ENCODE peak calls at places on chromosomes 11 and 22, in eight cellular contexts. U is PC-3, A is HCT116, X is GM23248, S is GM23338, G is MM.1S, J is SK-N-SH, C is hepatocyte. R is an unnamed sample. For H3K9me2, the result is how much of the 10 kb centered on the place peaks cover.

GRCh38 chr11:120917536-120918239 is 106.2 kb upstream of the TBCEL start:
- DNase-seq in U (no peak), A (no peak), X (no peak), S (no peak), G (no peak), J (no peak), C (no peak), R (no peak)

GRCh38 chr22:47030143-47030641 is 267.7 kb downstream of the TBC1D22A start:
- DNase-seq in U (peak), A (no peak), X (peak), S (no peak), G (no peak), J (no peak), C (no peak), R (no peak)

GRCh38 chr11:129704831-129705230 is 110.8 kb upstream of the TMEM45B start:
- DNase-seq in U (no peak), A (no peak), X (no peak), S (no peak), G (no peak), J (no peak), C (no peak), R (no peak)

GRCh38 chr11:97738751-97739150 is 1282.0 kb upstream of the CNTN5 start:
- DNase-seq in U (no peak), A (no peak), X (no peak), S (no peak), G (no peak), J (no peak), C (no peak), R (no peak)

GRCh38 chr11:134538793-134539192 is 126.8 kb upstream of the B3GAT1 start:
- DNase-seq in U (no peak), A (no peak), X (no peak), S (no peak), G (no peak), J (no peak), C (no peak), R (no peak)

GRCh38 chr22:44584256-44584902 is 86.3 kb upstream of the RTL6 start:
- DNase-seq in U (no peak), A (no peak), X (no peak), S (no peak), G (no peak), J (no peak), C (no peak), R (no peak)

GRCh38 chr11:131582021-131582531 is 211.7 kb downstream of the NTM start:
- DNase-seq in U (no peak), A (no peak), X (peak), S (no peak), G (no peak), J (no peak), C (no peak), R (no peak)

GRCh38 chr11:126039485-126040271 is 23.0 kb downstream of the CDON start:
- DNase-seq in U (peak), A (no peak), X (peak), S (peak), G (no peak), J (no peak), C (no peak), R (no peak)

GRCh38 chr22:39917776-39918493 is 17.1 kb downstream of the GRAP2 start:
- DNase-seq in U (no peak), A (no peak), X (peak), S (no peak), G (no peak), J (peak), C (no peak), R (no peak)

GRCh38 chr11:1530686-1531256 is 41.3 kb downstream of the DUSP8 start:
- DNase-seq in U (no peak), A (no peak), X (no peak), S (no peak), G (no peak), J (no peak), C (no peak), R (no peak)

DNA sequence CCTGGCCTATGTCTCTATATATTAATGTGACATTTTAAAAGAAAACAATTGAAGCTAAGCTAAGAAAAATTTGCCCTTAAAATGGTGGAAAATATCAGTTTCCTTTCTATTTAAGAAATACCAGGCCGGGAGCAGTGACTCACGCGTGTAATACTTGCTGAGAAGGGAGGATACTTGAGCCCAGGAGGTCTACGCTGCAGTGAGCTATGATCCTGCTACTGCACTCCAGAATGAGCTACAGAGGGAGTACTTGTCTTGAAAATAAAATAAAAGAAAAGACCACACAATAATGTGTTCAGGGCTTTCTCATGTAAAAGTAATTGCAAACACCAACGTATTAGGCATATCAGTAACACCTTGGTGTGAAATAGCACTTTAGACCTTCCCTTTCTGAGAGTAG is 1.4 kb upstream of the PRSS23 start:
- DNase-seq in U (peak), A (no peak), X (peak), S (no peak), G (no peak), J (no peak), C (peak), R (no peak)
- TF ChIP-seq EZH2phosphoT487 in U (no peak), A (no peak), X (no peak), S (no peak), G (no peak), J (no peak), C (no peak), R (no peak)

GRCh38 chr11:78097666-78098385 is 18.2 kb upstream of the NDUFC2 start:
- DNase-seq in U (no peak), A (no peak), X (no peak), S (no peak), G (no peak), J (no peak), C (no peak), R (no peak)

GRCh38 chr11:78101073-78101472 is 21.4 kb upstream of the NDUFC2 start:
- DNase-seq in U (peak), A (no peak), X (no peak), S (no peak), G (no peak), J (no peak), C (no peak), R (no peak)

GRCh38 chr11:78100276-78101040 is 20.8 kb upstream of the NDUFC2 start:
- DNase-seq in U (no peak), A (no peak), X (no peak), S (no peak), G (no peak), J (no peak), C (no peak), R (no peak)

GRCh38 chr11:78094250-78094649 is 14.6 kb upstream of the NDUFC2 start:
- DNase-seq in U (no peak), A (no peak), X (no peak), S (no peak), G (no peak), J (no peak), C (no peak), R (no peak)

GRCh38 chr11:78099671-78100070 is 20.0 kb upstream of the NDUFC2 start:
- DNase-seq in U (no peak), A (no peak), X (no peak), S (no peak), G (no peak), J (no peak), C (no peak), R (no peak)
- H3K9me2 ChIP-seq in U (under half), A (under half), X (under half), S (under half), G (under half), J (under half), C (under half), R (under half)

GRCh38 chr11:36451045-36451444 is 59.0 kb downstream of the TRAF6 start:
- DNase-seq in U (no peak), A (no peak), X (no peak), S (no peak), G (no peak), J (no peak), C (no peak), R (no peak)

GRCh38 chr11:36451681-36452080 is 58.4 kb downstream of the TRAF6 start:
- DNase-seq in U (no peak), A (no peak), X (no peak), S (no peak), G (no peak), J (no peak), C (no peak), R (no peak)

GRCh38 chr11:36447947-36448346 is 62.1 kb downstream of the TRAF6 start:
- DNase-seq in U (peak), A (no peak), X (no peak), S (no peak), G (no peak), J (no peak), C (no peak), R (no peak)

GRCh38 chr11:36450391-36450714 is 59.7 kb downstream of the TRAF6 start:
- DNase-seq in U (no peak), A (no peak), X (no peak), S (no peak), G (no peak), J (no peak), C (no peak), R (no peak)

GRCh38 chr11:36449566-36450390 is 60.3 kb downstream of the TRAF6 start:
- DNase-seq in U (no peak), A (no peak), X (peak), S (no peak), G (no peak), J (no peak), C (no peak), R (peak)
- H3K27ac ChIP-seq in U (no peak), A (no peak), X (no peak), S (no peak), G (no peak), J (no peak), C (no peak), R (no peak)

GRCh38 chr11:96204721-96205459 is 138.1 kb downstream of the MAML2 start:
- DNase-seq in U (no peak), A (no peak), X (no peak), S (no peak), G (peak), J (no peak), C (no peak), R (no peak)
- TF ChIP-seq EZH2phosphoT487 in U (no peak), A (no peak), X (no peak), S (no peak), G (no peak), J (no peak), C (no peak), R (no peak)

GRCh38 chr11:108870373-108871020 is 205.6 kb downstream of the DDX10 start:
- DNase-seq in U (peak), A (no peak), X (peak), S (no peak), G (no peak), J (no peak), C (no peak), R (no peak)

GRCh38 chr11:108863528-108863927 is 198.7 kb downstream of the DDX10 start:
- DNase-seq in U (no peak), A (no peak), X (no peak), S (no peak), G (peak), J (no peak), C (no peak), R (no peak)

GRCh38 chr11:108871152-108871551 is 206.3 kb downstream of the DDX10 start:
- DNase-seq in U (peak), A (no peak), X (peak), S (peak), G (peak), J (peak), C (peak), R (peak)

GRCh38 chr11:108865411-108865810 is 200.5 kb downstream of the DDX10 start:
- DNase-seq in U (no peak), A (no peak), X (no peak), S (no peak), G (no peak), J (no peak), C (no peak), R (no peak)

DNA sequence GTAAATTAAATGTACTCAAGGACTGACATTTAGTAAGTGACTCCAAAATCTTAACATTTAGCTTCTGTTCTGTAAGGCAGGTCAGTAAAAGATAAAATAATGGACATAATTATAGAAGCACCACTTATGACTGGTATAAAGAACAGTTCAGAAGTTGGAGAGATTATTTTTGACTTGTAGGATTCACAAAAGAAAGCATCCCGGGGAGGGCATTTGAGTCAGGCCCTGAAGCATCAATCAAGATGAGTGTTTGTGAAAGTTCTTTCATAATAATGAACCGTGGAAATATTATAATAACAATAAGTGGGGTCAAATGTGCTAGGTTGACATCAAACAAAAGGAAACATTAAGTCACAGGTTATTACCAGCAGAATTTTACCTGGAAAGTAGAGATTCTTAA is 201.9 kb downstream of the DDX10 start:
- DNase-seq in U (no peak), A (no peak), X (no peak), S (no peak), G (no peak), J (no peak), C (no peak), R (no peak)
- H3K9me2 ChIP-seq in U (under half), A (under half), X (under half), S (under half), G (under half), J (under half), C (under half), R (under half)

GRCh38 chr11:61587951-61588695 is 7.2 kb upstream of the SYT7 start:
- DNase-seq in U (peak), A (peak), X (peak), S (peak), G (no peak), J (peak), C (peak), R (peak)
- H3K27ac ChIP-seq in U (no peak), A (peak), X (no peak), S (no peak), G (no peak), J (no peak), C (peak), R (no peak)